ENCODE peak calls at places on chromosomes 13 and 19, in six cellular contexts. One of them, this sample, is unnamed.

GRCh38 chr13:34254366-34254765 is 436.4 kb downstream of the RFC3 start:
- DNase-seq in cardiac fibroblast: no peak
- DNase-seq in neural progenitor cell: no peak
- DNase-seq in AG09319: no peak
- DNase-seq in upper lobe of left lung: no peak
- DNase-seq in epithelial cell of proximal tubule: no peak
- DNase-seq in this sample: no peak

GRCh38 chr19:5907216-5907615 is 2.5 kb downstream of the VMAC start:
- DNase-seq in AG09319: no peak
- DNase-seq in cardiac fibroblast: no peak
- DNase-seq in upper lobe of left lung: no peak
- DNase-seq in neural progenitor cell: no peak
- DNase-seq in epithelial cell of proximal tubule: no peak
- DNase-seq in this sample: no peak

GRCh38 chr19:40150170-40150569 is 41.1 kb upstream of the MAP3K10 start:
- DNase-seq in AG09319: peak; percentile 16
- DNase-seq in neural progenitor cell: no peak
- DNase-seq in cardiac fibroblast: peak; percentile 67
- DNase-seq in epithelial cell of proximal tubule: no peak
- DNase-seq in upper lobe of left lung: no peak
- DNase-seq in this sample: peak; percentile 50

GRCh38 chr19:17680235-17680722 is 7.9 kb downstream of the UNC13A start:
- DNase-seq in epithelial cell of proximal tubule: no peak
- DNase-seq in neural progenitor cell: peak; percentile 67
- DNase-seq in AG09319: no peak
- DNase-seq in upper lobe of left lung: peak; percentile 70
- DNase-seq in cardiac fibroblast: peak; percentile 66
- DNase-seq in this sample: peak; percentile 52

GRCh38 chr19:50489461-50490011 is 12.9 kb upstream of the GARIN5A start:
- DNase-seq in epithelial cell of proximal tubule: no peak
- DNase-seq in upper lobe of left lung: no peak
- DNase-seq in AG09319: no peak
- DNase-seq in cardiac fibroblast: no peak
- DNase-seq in neural progenitor cell: no peak
- DNase-seq in this sample: no peak

GRCh38 chr19:5978606-5979552 is 939 bp upstream of the RANBP3 start:
- DNase-seq in epithelial cell of proximal tubule: no peak
- DNase-seq in cardiac fibroblast: no peak
- DNase-seq in upper lobe of left lung: no peak
- DNase-seq in AG09319: no peak
- DNase-seq in neural progenitor cell: no peak
- DNase-seq in this sample: no peak

GRCh38 chr19:47398707-47399106 is 20.6 kb downstream of the MEIS3 start:
- DNase-seq in upper lobe of left lung: no peak
- DNase-seq in epithelial cell of proximal tubule: no peak
- DNase-seq in AG09319: no peak
- DNase-seq in cardiac fibroblast: no peak
- DNase-seq in neural progenitor cell: no peak
- DNase-seq in this sample: no peak

GRCh38 chr13:114115191-114115671 is 17.2 kb downstream of the RASA3 start:
- DNase-seq in AG09319: no peak
- DNase-seq in neural progenitor cell: no peak
- DNase-seq in cardiac fibroblast: peak; percentile 90
- DNase-seq in upper lobe of left lung: peak; percentile 70
- DNase-seq in epithelial cell of proximal tubule: peak; percentile 59
- DNase-seq in this sample: peak; percentile 75

GRCh38 chr19:56111601-56112312 is 9.3 kb downstream of the ZNF787 start:
- DNase-seq in cardiac fibroblast: no peak
- DNase-seq in neural progenitor cell: peak; percentile 37
- DNase-seq in epithelial cell of proximal tubule: no peak
- DNase-seq in AG09319: no peak
- DNase-seq in upper lobe of left lung: peak; percentile 85
- DNase-seq in this sample: no peak

GRCh38 chr19:12773571-12773970 is 1.8 kb downstream of the HOOK2 start:
- DNase-seq in cardiac fibroblast: peak; percentile 47
- DNase-seq in neural progenitor cell: no peak
- DNase-seq in AG09319: no peak
- DNase-seq in epithelial cell of proximal tubule: no peak
- DNase-seq in upper lobe of left lung: no peak
- DNase-seq in this sample: peak; percentile 52

GRCh38 chr19:46915386-46915785 is 54.6 kb downstream of the ARHGAP35 start:
- DNase-seq in neural progenitor cell: no peak
- DNase-seq in epithelial cell of proximal tubule: no peak
- DNase-seq in upper lobe of left lung: no peak
- DNase-seq in AG09319: no peak
- DNase-seq in cardiac fibroblast: no peak
- DNase-seq in this sample: peak; percentile 50

GRCh38 chr13:33262069-33262487 is 23.5 kb downstream of the STARD13 start:
- DNase-seq in AG09319: no peak
- DNase-seq in neural progenitor cell: peak; percentile 12
- DNase-seq in cardiac fibroblast: peak; percentile 68
- DNase-seq in upper lobe of left lung: no peak
- DNase-seq in epithelial cell of proximal tubule: no peak
- DNase-seq in this sample: no peak

GRCh38 chr19:29113838-29114237 is 99.1 kb downstream of the UQCRFS1 start:
- DNase-seq in upper lobe of left lung: no peak
- DNase-seq in neural progenitor cell: no peak
- DNase-seq in epithelial cell of proximal tubule: no peak
- DNase-seq in AG09319: no peak
- DNase-seq in cardiac fibroblast: no peak
- DNase-seq in this sample: no peak

GRCh38 chr19:14476663-14477401 is 1.7 kb upstream of the PTGER1 start:
- DNase-seq in AG09319: no peak
- DNase-seq in neural progenitor cell: no peak
- DNase-seq in cardiac fibroblast: peak; percentile 45
- DNase-seq in epithelial cell of proximal tubule: no peak
- DNase-seq in upper lobe of left lung: peak; percentile 67
- DNase-seq in this sample: peak; percentile 90

GRCh38 chr19:4682417-4683200 is 12.5 kb upstream of the MYDGF start:
- DNase-seq in epithelial cell of proximal tubule: no peak
- DNase-seq in upper lobe of left lung: no peak
- DNase-seq in neural progenitor cell: no peak
- DNase-seq in cardiac fibroblast: no peak
- DNase-seq in AG09319: no peak
- DNase-seq in this sample: no peak

GRCh38 chr19:2603320-2603719 is 99.2 kb downstream of the GNG7 start:
- DNase-seq in upper lobe of left lung: no peak
- DNase-seq in epithelial cell of proximal tubule: no peak
- DNase-seq in AG09319: peak; percentile 48
- DNase-seq in cardiac fibroblast: peak; percentile 55
- DNase-seq in neural progenitor cell: peak; percentile 58
- DNase-seq in this sample: peak; percentile 50

GRCh38 chr19:3284759-3285646 is 60.5 kb downstream of the CELF5 start:
- DNase-seq in epithelial cell of proximal tubule: peak; percentile 13
- DNase-seq in neural progenitor cell: peak; percentile 97
- DNase-seq in AG09319: no peak
- DNase-seq in upper lobe of left lung: peak; percentile 90
- DNase-seq in cardiac fibroblast: peak; percentile 67
- DNase-seq in this sample: peak; percentile 66

GRCh38 chr19:11018179-11018578 is 57.3 kb downstream of the SMARCA4 start:
- DNase-seq in AG09319: no peak
- DNase-seq in epithelial cell of proximal tubule: no peak
- DNase-seq in neural progenitor cell: no peak
- DNase-seq in upper lobe of left lung: no peak
- DNase-seq in cardiac fibroblast: peak; percentile 38
- DNase-seq in this sample: no peak

GRCh38 chr13:33799950-33800592 is 17.9 kb upstream of the RFC3 start:
- DNase-seq in upper lobe of left lung: no peak
- DNase-seq in neural progenitor cell: peak; percentile 33
- DNase-seq in epithelial cell of proximal tubule: peak; percentile 3
- DNase-seq in cardiac fibroblast: peak; percentile 64
- DNase-seq in AG09319: no peak
- DNase-seq in this sample: peak; percentile 79

GRCh38 chr19:55253842-55254624 is 4.8 kb downstream of the PPP6R1 start:
- DNase-seq in neural progenitor cell: no peak
- DNase-seq in upper lobe of left lung: no peak
- DNase-seq in cardiac fibroblast: no peak
- DNase-seq in AG09319: no peak
- DNase-seq in epithelial cell of proximal tubule: no peak
- DNase-seq in this sample: no peak

GRCh38 chr13:44243198-44243852 is 130.3 kb upstream of the SERP2 start:
- DNase-seq in AG09319: no peak
- DNase-seq in epithelial cell of proximal tubule: no peak
- DNase-seq in upper lobe of left lung: peak; percentile 69
- DNase-seq in cardiac fibroblast: peak; percentile 78
- DNase-seq in neural progenitor cell: peak; percentile 59
- DNase-seq in this sample: peak; percentile 89

GRCh38 chr19:15721208-15721607 is 6.6 kb upstream of the OR10H2 start:
- DNase-seq in neural progenitor cell: no peak
- DNase-seq in cardiac fibroblast: no peak
- DNase-seq in epithelial cell of proximal tubule: no peak
- DNase-seq in AG09319: no peak
- DNase-seq in upper lobe of left lung: no peak
- DNase-seq in this sample: no peak

DNA sequence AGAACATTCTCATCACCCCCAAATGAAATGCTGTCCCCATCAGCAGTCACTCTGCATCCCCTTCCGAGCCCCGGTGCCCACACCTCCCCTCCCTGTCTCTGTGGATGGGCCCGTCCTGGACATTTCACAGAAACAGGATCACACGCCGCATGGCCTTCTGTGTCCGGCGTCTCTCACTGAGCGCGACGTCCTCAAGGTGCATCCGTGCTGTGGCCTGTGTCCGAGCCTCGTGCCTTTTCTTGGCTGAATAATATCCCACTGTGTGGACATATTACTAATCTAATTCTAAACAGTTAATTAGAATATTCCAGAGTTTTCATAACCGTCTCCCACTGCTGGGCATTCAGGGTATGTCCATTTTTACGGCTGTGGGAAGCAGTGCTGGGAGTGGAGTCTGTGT is 8.7 kb downstream of the NDUFS7 start:
- DNase-seq in cardiac fibroblast: no peak
- DNase-seq in upper lobe of left lung: no peak
- DNase-seq in AG09319: no peak
- DNase-seq in epithelial cell of proximal tubule: no peak
- DNase-seq in neural progenitor cell: no peak
- DNase-seq in this sample: no peak
- TF ChIP-seq CTCF in cardiac fibroblast: no peak
- TF ChIP-seq CTCF in upper lobe of left lung: no peak
- TF ChIP-seq CTCF in AG09319: no peak
- TF ChIP-seq CTCF in epithelial cell of proximal tubule: no peak
- TF ChIP-seq CTCF in neural progenitor cell: no peak
- TF ChIP-seq CTCF in this sample: no peak

DNA sequence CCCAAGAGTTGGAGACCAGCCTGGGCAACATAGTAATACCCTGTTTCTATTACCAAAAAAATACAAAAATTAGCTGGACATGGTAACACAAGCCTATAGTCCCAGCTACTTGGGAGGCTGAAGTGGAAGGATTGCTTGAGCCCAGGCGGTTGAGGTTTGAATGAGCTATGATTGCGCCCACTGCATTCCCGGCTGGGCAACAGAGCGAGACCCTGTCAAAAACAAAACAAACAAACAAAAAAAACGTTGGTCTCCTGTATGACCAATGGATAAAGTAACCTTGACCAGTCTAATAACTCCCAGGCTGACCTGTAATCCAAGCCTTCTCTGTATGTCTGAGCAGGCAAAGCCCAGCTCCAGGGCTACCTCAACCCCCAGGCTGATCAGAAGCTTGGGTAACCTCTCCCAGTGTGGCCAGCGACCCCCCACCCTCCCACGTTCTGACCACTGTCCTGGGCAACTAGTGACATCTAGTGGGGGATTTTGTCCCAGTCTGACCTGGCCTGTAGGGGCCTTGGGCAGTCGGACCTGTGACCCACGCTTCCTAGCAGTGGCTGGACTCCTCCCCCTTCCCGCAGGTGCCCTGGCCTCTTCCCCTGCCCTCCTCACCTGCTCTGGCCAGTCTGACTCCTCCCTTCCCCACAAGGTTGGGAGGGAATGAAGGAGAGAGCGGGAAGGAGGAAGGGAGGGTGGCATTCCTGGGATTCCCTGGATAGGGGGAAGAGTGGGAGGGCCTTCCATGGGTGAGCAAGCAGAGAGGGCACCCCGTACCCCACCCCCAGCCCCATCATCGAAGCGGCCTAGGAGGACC is 1.0 kb upstream of the BCAM start:
- DNase-seq in cardiac fibroblast: peak; percentile 35
- DNase-seq in AG09319: peak; percentile 15
- DNase-seq in epithelial cell of proximal tubule: peak; percentile 31
- DNase-seq in upper lobe of left lung: peak; percentile 92
- DNase-seq in neural progenitor cell: peak; percentile 87
- DNase-seq in this sample: peak; percentile 32
- TF ChIP-seq CTCF in cardiac fibroblast: peak; percentile 57
- TF ChIP-seq CTCF in AG09319: peak; percentile 53
- TF ChIP-seq CTCF in epithelial cell of proximal tubule: peak; percentile 60
- TF ChIP-seq CTCF in upper lobe of left lung: peak; percentile 64
- TF ChIP-seq CTCF in neural progenitor cell: peak; percentile 71
- TF ChIP-seq CTCF in this sample: peak; percentile 54

GRCh38 chr13:112234131-112234875 is 141.9 kb upstream of the SPACA7 start:
- DNase-seq in neural progenitor cell: no peak
- DNase-seq in epithelial cell of proximal tubule: no peak
- DNase-seq in cardiac fibroblast: no peak
- DNase-seq in upper lobe of left lung: no peak
- DNase-seq in AG09319: no peak
- DNase-seq in this sample: no peak

GRCh38 chr13:112229992-112230872 is 145.9 kb upstream of the SPACA7 start:
- DNase-seq in upper lobe of left lung: no peak
- DNase-seq in epithelial cell of proximal tubule: no peak
- DNase-seq in neural progenitor cell: no peak
- DNase-seq in AG09319: no peak
- DNase-seq in cardiac fibroblast: no peak
- DNase-seq in this sample: no peak

GRCh38 chr13:112231451-112232083 is 144.6 kb upstream of the SPACA7 start:
- DNase-seq in AG09319: no peak
- DNase-seq in cardiac fibroblast: no peak
- DNase-seq in epithelial cell of proximal tubule: no peak
- DNase-seq in neural progenitor cell: no peak
- DNase-seq in upper lobe of left lung: no peak
- DNase-seq in this sample: no peak

GRCh38 chr13:112233716-112234115 is 142.4 kb upstream of the SPACA7 start:
- DNase-seq in neural progenitor cell: no peak
- DNase-seq in upper lobe of left lung: no peak
- DNase-seq in cardiac fibroblast: no peak
- DNase-seq in AG09319: no peak
- DNase-seq in epithelial cell of proximal tubule: no peak
- DNase-seq in this sample: no peak

GRCh38 chr13:112233256-112233655 is 142.9 kb upstream of the SPACA7 start:
- DNase-seq in cardiac fibroblast: no peak
- DNase-seq in upper lobe of left lung: no peak
- DNase-seq in AG09319: no peak
- DNase-seq in neural progenitor cell: no peak
- DNase-seq in epithelial cell of proximal tubule: no peak
- DNase-seq in this sample: no peak
- TF ChIP-seq CTCF in cardiac fibroblast: no peak
- TF ChIP-seq CTCF in upper lobe of left lung: no peak
- TF ChIP-seq CTCF in AG09319: no peak
- TF ChIP-seq CTCF in neural progenitor cell: no peak
- TF ChIP-seq CTCF in epithelial cell of proximal tubule: no peak
- TF ChIP-seq CTCF in this sample: no peak

DNA sequence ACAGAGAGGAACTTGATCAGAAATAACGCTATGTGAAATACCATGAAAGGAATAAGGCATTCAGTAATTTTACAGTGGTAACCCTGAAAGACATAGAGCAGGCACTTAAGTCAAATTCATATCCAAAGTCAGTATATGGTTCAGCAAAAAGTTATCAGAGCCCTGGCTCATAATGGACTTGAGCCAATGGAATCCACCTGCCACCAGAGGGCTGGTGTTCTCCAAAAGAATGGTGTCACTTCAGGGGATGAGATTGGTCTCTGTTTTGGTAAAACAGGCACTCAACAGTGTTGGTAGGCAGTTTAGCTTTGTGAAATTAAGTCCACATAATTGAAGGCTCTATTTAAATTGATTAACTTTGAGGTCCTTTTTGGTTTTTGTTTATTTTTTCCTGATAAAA is 93.9 kb downstream of the LIG4 start:
- DNase-seq in neural progenitor cell: no peak
- DNase-seq in cardiac fibroblast: no peak
- DNase-seq in epithelial cell of proximal tubule: no peak
- DNase-seq in AG09319: no peak
- DNase-seq in upper lobe of left lung: no peak
- DNase-seq in this sample: no peak
- TF ChIP-seq CTCF in neural progenitor cell: no peak
- TF ChIP-seq CTCF in cardiac fibroblast: no peak
- TF ChIP-seq CTCF in epithelial cell of proximal tubule: peak; percentile 7
- TF ChIP-seq CTCF in AG09319: no peak
- TF ChIP-seq CTCF in upper lobe of left lung: no peak
- TF ChIP-seq CTCF in this sample: no peak

This sample was measured in choroid plexus epithelial cell.